ENCODE peak calls at places on chromosomes 1 and 21, in six cellular contexts. J is upper lobe of left lung; P is HepG2; D is tibial artery; C is CD4-positive, alpha-beta memory T cell; L is cardiac muscle cell. W is an unnamed sample. For H3K27me3 and H3K36me3, the result is how much of the 10 kb centered on the place peaks cover.

GRCh38 chr21:41933259-41934079 is 20.3 kb downstream of the C2CD2 start:
- DNase-seq in J (no peak), P (no peak), D (no peak), C (no peak), L (no peak), W (no peak)

GRCh38 chr1:58513956-58514355 is 32.6 kb downstream of the OMA1 start:
- DNase-seq in J (no peak), P (no peak), D (no peak), C (no peak), L (no peak), W (no peak)

GRCh38 chr1:58785424-58786058 is 1.7 kb upstream of the JUN start:
- DNase-seq in J (peak), P (peak), D (peak), C (peak), L (peak), W (peak)

GRCh38 chr1:8477983-8478362 is 160.1 kb downstream of the SLC45A1 start:
- DNase-seq in J (no peak), P (no peak), D (no peak), C (no peak), L (no peak), W (no peak)

GRCh38 chr1:9252999-9253398 is 18.4 kb downstream of the H6PD start:
- DNase-seq in J (no peak), P (no peak), D (no peak), C (no peak), L (no peak), W (no peak)

GRCh38 chr1:14682941-14683340 is 84.5 kb downstream of the KAZN start:
- DNase-seq in J (no peak), P (no peak), D (no peak), C (no peak), L (peak), W (no peak)

GRCh38 chr1:29033829-29034466 is 89.8 kb downstream of the TMEM200B start:
- DNase-seq in J (no peak), P (peak), D (no peak), C (peak), L (peak), W (peak)

GRCh38 chr1:26500488-26501175 is 28.4 kb downstream of the HMGN2 start:
- DNase-seq in J (peak), P (peak), D (no peak), C (peak), L (peak), W (peak)

GRCh38 chr1:40817791-40818263 is 34.2 kb downstream of the KCNQ4 start:
- DNase-seq in J (no peak), P (no peak), D (no peak), C (no peak), L (no peak), W (no peak)

GRCh38 chr1:23577056-23577985 is 18.0 kb upstream of the ID3 start:
- DNase-seq in J (no peak), P (peak), D (peak), C (no peak), L (peak), W (peak)

GRCh38 chr1:163561570-163562295 is 240.0 kb downstream of the NUF2 start:
- DNase-seq in J (no peak), P (peak), D (no peak), C (no peak), L (peak), W (no peak)

GRCh38 chr1:188514917-188515316 is 1686.2 kb downstream of the PLA2G4A start:
- DNase-seq in J (no peak), P (no peak), D (no peak), C (no peak), L (no peak), W (no peak)

GRCh38 chr1:36530261-36530660 is 47.5 kb upstream of the CSF3R start:
- DNase-seq in J (peak), P (no peak), D (no peak), C (no peak), L (no peak), W (no peak)

GRCh38 chr1:27527857-27528700 is 38.1 kb upstream of the WASF2 start:
- DNase-seq in J (peak), P (no peak), D (no peak), C (peak), L (peak), W (no peak)

GRCh38 chr1:1777950-1778826 is at the start of gene NADK:
- DNase-seq in J (peak), P (no peak), D (no peak), C (peak), L (peak), W (no peak)

GRCh38 chr1:51310871-51311613 is 19.3 kb downstream of the TTC39A start:
- DNase-seq in J (no peak), P (no peak), D (no peak), C (no peak), L (no peak), W (no peak)

GRCh38 chr21:43313939-43314405 is 113.0 kb downstream of the SIK1 start:
- DNase-seq in J (peak), P (no peak), D (no peak), C (no peak), L (no peak), W (no peak)
- H3K27ac ChIP-seq in J (no peak), P (no peak), D (no peak), C (no peak), L (no peak), W (no peak)

GRCh38 chr1:156399355-156400125 is 30.5 kb downstream of the RHBG start:
- DNase-seq in J (no peak), P (no peak), D (no peak), C (no peak), L (no peak), W (no peak)

GRCh38 chr1:156401175-156401574 is 32.2 kb downstream of the RHBG start:
- DNase-seq in J (no peak), P (no peak), D (no peak), C (no peak), L (no peak), W (no peak)

GRCh38 chr1:156402621-156403020 is 33.6 kb downstream of the RHBG start:
- DNase-seq in J (no peak), P (no peak), D (no peak), C (no peak), L (no peak), W (no peak)

GRCh38 chr1:156400191-156400920 is 31.3 kb downstream of the RHBG start:
- DNase-seq in J (peak), P (no peak), D (no peak), C (no peak), L (no peak), W (no peak)

GRCh38 chr1:156401681-156402081 is 32.7 kb downstream of the RHBG start:
- DNase-seq in J (no peak), P (no peak), D (no peak), C (no peak), L (no peak), W (no peak)
- H3K27me3 ChIP-seq in J (under half), P (under half), D (half or more), C (under half), L (under half), W (under half)

GRCh38 chr1:186386725-186387383 is 11.2 kb downstream of the ODR4 start:
- DNase-seq in J (no peak), P (no peak), D (no peak), C (no peak), L (no peak), W (no peak)
- H3K36me3 ChIP-seq in J (half or more), P (half or more), D (under half), C (under half), L (half or more), W (half or more)

GRCh38 chr1:111582644-111583618 is 36.7 kb upstream of the RAP1A start:
- DNase-seq in J (no peak), P (no peak), D (no peak), C (no peak), L (no peak), W (no peak)
- H3K27ac ChIP-seq in J (no peak), P (no peak), D (no peak), C (no peak), L (no peak), W (no peak)

DNA sequence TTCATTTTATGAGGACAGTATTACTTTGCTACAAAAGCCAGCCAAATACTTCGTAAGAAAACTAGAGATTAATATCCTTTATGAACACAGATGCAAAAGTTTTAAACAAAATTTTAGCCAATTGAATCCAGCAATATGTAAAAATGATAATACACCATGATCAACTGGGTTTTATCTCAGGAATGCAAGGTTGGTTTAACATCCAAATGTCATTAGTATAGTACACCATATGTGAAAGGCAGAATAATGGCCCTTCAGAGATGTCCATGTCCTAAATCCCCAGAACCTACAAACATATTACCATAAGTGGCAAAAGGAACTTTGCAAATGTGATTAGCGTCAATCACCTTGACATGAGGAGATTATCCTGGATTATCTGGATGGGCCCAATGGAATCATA is 16.7 kb upstream of the KCNJ6 start:
- DNase-seq in J (no peak), P (no peak), D (no peak), C (no peak), L (no peak), W (no peak)
- H3K27me3 ChIP-seq in J (under half), P (under half), D (under half), C (under half), L (under half), W (under half)

DNA sequence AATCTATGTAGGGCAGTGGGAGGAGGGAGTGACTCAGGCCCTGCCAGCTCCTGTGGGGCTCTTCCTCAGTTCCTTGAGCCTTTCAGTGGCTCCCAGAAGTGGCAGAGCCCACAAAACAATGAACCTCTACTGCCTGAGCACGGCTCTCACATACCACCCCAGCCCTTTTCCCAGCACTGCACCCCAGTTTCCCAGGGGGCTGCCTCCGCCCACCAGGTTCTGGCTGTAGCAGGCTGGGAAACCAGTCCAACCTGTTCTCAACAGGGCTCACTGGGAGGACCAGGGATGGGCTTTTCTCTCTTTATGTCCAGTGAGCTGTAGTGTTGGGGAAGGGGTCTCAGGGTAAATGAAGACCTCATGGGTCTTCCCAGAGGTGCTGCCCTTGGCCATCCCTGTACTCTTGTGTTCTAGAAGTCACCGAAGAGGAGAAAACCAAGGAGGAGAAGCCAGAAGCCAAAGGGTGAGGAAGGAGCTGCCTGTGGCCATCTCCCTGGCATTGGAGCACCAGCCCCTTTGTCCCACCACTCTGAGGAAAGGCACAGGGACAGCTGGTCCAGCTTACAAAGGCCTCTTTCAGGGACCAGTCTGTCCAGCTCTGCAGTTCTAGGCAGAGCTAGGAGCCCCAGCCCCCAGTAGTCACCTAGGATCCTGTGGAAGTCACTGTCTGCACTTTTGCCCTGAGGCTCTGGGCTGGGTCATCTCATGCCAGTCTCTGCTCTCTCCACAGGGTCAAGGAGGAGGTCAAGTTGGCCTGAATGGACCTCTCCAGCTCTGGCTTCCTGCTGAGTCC is 3.5 kb downstream of the MARCKSL1 start:
- DNase-seq in J (no peak), P (no peak), D (no peak), C (no peak), L (peak), W (no peak)
- H3K36me3 ChIP-seq in J (half or more), P (half or more), D (under half), C (under half), L (under half), W (half or more)

DNA sequence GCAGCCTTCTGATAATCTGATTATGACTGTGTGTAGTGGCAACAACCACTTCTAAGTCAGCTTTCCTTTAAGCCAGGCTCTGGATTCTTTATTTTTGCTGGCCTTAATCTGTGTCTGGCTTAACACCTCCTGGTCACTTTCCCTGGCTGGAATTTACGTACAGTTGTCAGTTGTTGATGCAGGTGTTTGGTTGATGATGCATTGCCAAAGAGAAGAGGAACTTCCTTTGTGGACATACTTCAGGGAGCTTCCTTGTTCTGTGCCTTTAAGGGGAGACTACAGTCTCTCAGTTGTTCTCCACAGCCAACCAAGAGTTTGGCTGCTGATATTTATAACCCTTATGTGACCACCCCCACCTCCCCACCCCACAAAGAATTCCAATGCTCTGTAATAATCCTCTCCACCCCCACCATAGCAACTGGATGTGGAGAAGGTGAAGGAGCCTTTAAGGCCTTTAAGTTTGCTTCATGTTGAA is 96.0 kb upstream of the BMP8A start:
- DNase-seq in J (no peak), P (peak), D (no peak), C (no peak), L (peak), W (peak)
- H3K27ac ChIP-seq in J (peak), P (no peak), D (peak), C (no peak), L (peak), W (peak)

GRCh38 chr1:94349853-94350252 is 68.3 kb upstream of the ABCD3 start:
- DNase-seq in J (no peak), P (no peak), D (no peak), C (no peak), L (no peak), W (no peak)

GRCh38 chr1:94350350-94350924 is 67.8 kb upstream of the ABCD3 start:
- DNase-seq in J (no peak), P (peak), D (no peak), C (no peak), L (no peak), W (no peak)

GRCh38 chr1:94355485-94355980 is 62.7 kb upstream of the ABCD3 start:
- DNase-seq in J (no peak), P (peak), D (no peak), C (no peak), L (no peak), W (no peak)

DNA sequence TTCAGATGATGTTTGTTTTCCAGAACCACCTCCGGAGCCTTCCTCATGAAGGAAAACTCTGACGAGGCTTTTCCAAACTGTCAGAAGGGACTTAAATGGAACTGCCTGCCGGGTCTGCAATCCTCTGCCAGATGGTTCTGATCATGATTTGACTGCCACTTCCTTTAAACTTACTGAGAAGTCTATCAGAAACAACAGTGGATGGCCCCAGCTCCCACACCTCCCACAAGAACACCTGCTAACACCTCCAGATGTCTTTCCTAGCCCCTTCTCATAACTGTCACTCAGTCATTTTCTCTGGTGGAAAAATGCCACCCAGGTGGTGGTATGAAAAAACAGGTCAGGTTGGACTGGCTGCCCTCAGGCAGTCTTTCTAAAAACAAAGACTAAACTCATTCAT is 66.7 kb upstream of the ABCD3 start:
- DNase-seq in J (no peak), P (no peak), D (no peak), C (no peak), L (no peak), W (no peak)
- H3K27me3 ChIP-seq in J (under half), P (under half), D (under half), C (under half), L (under half), W (under half)

GRCh38 chr1:202915146-202915545 is 11.9 kb downstream of the KLHL12 start:
- DNase-seq in J (no peak), P (no peak), D (no peak), C (no peak), L (no peak), W (no peak)
- H3K36me3 ChIP-seq in J (half or more), P (under half), D (half or more), C (half or more), L (half or more), W (half or more)

DNA sequence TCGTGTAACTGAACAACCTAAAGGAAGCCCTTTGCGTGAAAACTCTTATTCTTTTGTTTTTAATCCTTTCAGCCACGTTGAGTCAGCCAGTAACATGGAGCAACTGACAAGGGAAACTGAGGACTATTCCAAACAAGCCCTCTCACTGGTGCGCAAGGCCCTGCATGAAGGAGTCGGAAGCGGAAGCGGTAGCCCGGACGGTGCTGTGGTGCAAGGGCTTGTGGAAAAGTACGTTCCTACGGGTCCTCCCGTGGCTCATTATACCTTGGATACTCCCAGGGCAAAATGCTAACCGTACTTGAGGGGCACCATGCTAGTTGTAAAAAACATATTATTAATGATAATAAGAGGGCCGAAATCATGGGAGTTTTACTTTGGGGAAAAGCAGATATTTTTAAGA is 49.4 kb downstream of the LAMC2 start:
- DNase-seq in J (no peak), P (no peak), D (no peak), C (no peak), L (no peak), W (no peak)
- H3K27ac ChIP-seq in J (peak), P (no peak), D (peak), C (no peak), L (peak), W (no peak)